ENCODE peak calls at places on chromosomes 1 and 21, in four cellular contexts. O is mesenchymal stem cell, F is left ventricle myocardium superior, Y is left lobe of liver. W is an unnamed sample.
A peak's percentile ranks its signal among the peaks of the same experiment; 100 is the strongest.

GRCh38 chr1:214029796-214030195 is 42.0 kb downstream of the PROX1 start:
- DNase-seq in O (no peak), F (no peak), Y (no peak), W (no peak)

GRCh38 chr1:115060501-115060900 is 28.8 kb downstream of the TSPAN2 start:
- DNase-seq in O (no peak), F (no peak), Y (no peak), W (no peak)

GRCh38 chr1:110067429-110067956 is 3.0 kb downstream of the ALX3 start:
- DNase-seq in O (peak; percentile 24), F (no peak), Y (no peak), W (no peak)

GRCh38 chr1:113912594-113913311 is 7.6 kb downstream of the DCLRE1B start:
- DNase-seq in O (peak; percentile 59), F (peak; percentile 54), Y (no peak), W (peak; percentile 21)

GRCh38 chr21:21232320-21232719 is 234.1 kb downstream of the NCAM2 start:
- DNase-seq in O (peak; percentile 45), F (no peak), Y (no peak), W (peak; percentile 22)

GRCh38 chr1:93681549-93682412 is at the start of gene BCAR3:
- DNase-seq in O (peak; percentile 76), F (peak; percentile 89), Y (peak; percentile 71), W (peak; percentile 71)

GRCh38 chr1:15758953-15759661 is 512 bp downstream of the FBLIM1 start:
- DNase-seq in O (peak; percentile 38), F (no peak), Y (no peak), W (no peak)

GRCh38 chr1:68231627-68232303 is 558 bp downstream of the WLS start:
- DNase-seq in O (peak; percentile 86), F (peak; percentile 78), Y (peak; percentile 46), W (peak; percentile 78)

GRCh38 chr1:157773723-157774350 is 3.1 kb downstream of the FCRL2 start:
- DNase-seq in O (no peak), F (no peak), Y (no peak), W (no peak)

GRCh38 chr1:84698718-84699117 is 8.5 kb upstream of the SSX2IP start:
- DNase-seq in O (peak; percentile 88), F (no peak), Y (no peak), W (peak; percentile 61)

GRCh38 chr1:173531069-173531693 is 54.0 kb downstream of the PRDX6 start:
- DNase-seq in O (no peak), F (no peak), Y (no peak), W (no peak)

GRCh38 chr1:186785503-186785902 is 43.2 kb upstream of the PLA2G4A start:
- DNase-seq in O (peak; percentile 37), F (no peak), Y (no peak), W (no peak)

GRCh38 chr1:218384576-218384975 is 39.4 kb downstream of the TGFB2 start:
- DNase-seq in O (peak; percentile 51), F (no peak), Y (no peak), W (peak; percentile 68)

GRCh38 chr1:151830055-151830454 is 1.5 kb downstream of the RORC start:
- DNase-seq in O (no peak), F (no peak), Y (no peak), W (no peak)

GRCh38 chr1:23403038-23403336 is 21.6 kb downstream of the TCEA3 start:
- DNase-seq in O (peak; percentile 96), F (no peak), Y (no peak), W (peak; percentile 80)

GRCh38 chr21:33318087-33318486 is 6.7 kb upstream of the IFNAR1 start:
- DNase-seq in O (no peak), F (no peak), Y (no peak), W (no peak)

GRCh38 chr21:44291936-44292811 is 6.5 kb downstream of the AIRE start:
- DNase-seq in O (no peak), F (no peak), Y (no peak), W (no peak)

GRCh38 chr21:16608209-16608830 is 878.5 kb downstream of the USP25 start:
- DNase-seq in O (no peak), F (no peak), Y (no peak), W (no peak)

GRCh38 chr1:18294437-18295176 is 186.1 kb upstream of the KLHDC7A start:
- DNase-seq in O (no peak), F (no peak), Y (no peak), W (no peak)

GRCh38 chr1:8663915-8664331 is 153.5 kb downstream of the RERE start:
- DNase-seq in O (peak; percentile 83), F (no peak), Y (no peak), W (no peak)

GRCh38 chr1:171984262-171984661 is 143.0 kb downstream of the DNM3 start:
- DNase-seq in O (no peak), F (peak; percentile 46), Y (no peak), W (no peak)

GRCh38 chr1:3902546-3902945 is 2.5 kb upstream of the C1orf174 start:
- DNase-seq in O (no peak), F (no peak), Y (no peak), W (no peak)

GRCh38 chr21:27132270-27132669 is 165.4 kb upstream of the ADAMTS5 start:
- DNase-seq in O (peak; percentile 29), F (no peak), Y (no peak), W (no peak)

GRCh38 chr1:163168053-163168452 is 34.7 kb downstream of the RGS5 start:
- DNase-seq in O (peak; percentile 97), F (no peak), Y (no peak), W (peak; percentile 98)

GRCh38 chr1:164648211-164649080 is 89.5 kb downstream of the PBX1 start:
- DNase-seq in O (no peak), F (no peak), Y (no peak), W (no peak)

GRCh38 chr1:116134178-116134773 is 23.1 kb downstream of the MAB21L3 start:
- DNase-seq in O (no peak), F (no peak), Y (no peak), W (no peak)

GRCh38 chr1:54359393-54360162 is 46.6 kb downstream of the SSBP3 start:
- DNase-seq in O (no peak), F (no peak), Y (no peak), W (no peak)

GRCh38 chr1:78091215-78091813 is 45.5 kb downstream of the GIPC2 start:
- DNase-seq in O (no peak), F (no peak), Y (no peak), W (no peak)

GRCh38 chr1:197674286-197674685 is 101.0 kb downstream of the DENND1B start:
- DNase-seq in O (no peak), F (no peak), Y (no peak), W (no peak)

GRCh38 chr1:67228791-67229190 is 62.5 kb downstream of the IL23R start:
- DNase-seq in O (no peak), F (no peak), Y (no peak), W (no peak)

GRCh38 chr1:50681931-50682330 is 258.7 kb upstream of the DMRTA2 start:
- DNase-seq in O (no peak), F (no peak), Y (no peak), W (no peak)